ENCODE peak calls at places on chromosomes 7 and 10, in five cellular contexts. I is neural progenitor cell, K is tibial artery, F is breast epithelium, A is Panc1. Y is an unnamed sample.

GRCh38 chr7:79272066-79272669 is 181.3 kb downstream of the MAGI2 start:
- DNase-seq in I (peak), K (no peak), F (no peak), A (no peak), Y (no peak)

GRCh38 chr10:69629897-69630650 is at the start of gene FAM241B:
- DNase-seq in I (peak), K (no peak), F (peak), A (no peak), Y (peak)

GRCh38 chr7:116569737-116570136 is 44.9 kb downstream of the CAV1 start:
- DNase-seq in I (no peak), K (no peak), F (no peak), A (no peak), Y (no peak)

GRCh38 chr7:2575733-2576350 is 17.1 kb downstream of the IQCE start:
- DNase-seq in I (no peak), K (no peak), F (no peak), A (no peak), Y (no peak)

GRCh38 chr10:83647519-83647918 is 491.8 kb upstream of the GHITM start:
- DNase-seq in I (no peak), K (no peak), F (no peak), A (no peak), Y (no peak)

GRCh38 chr10:2476236-2476814 is 591.0 kb upstream of the PFKP start:
- DNase-seq in I (no peak), K (no peak), F (no peak), A (no peak), Y (no peak)

GRCh38 chr7:131159961-131160361 is 167.7 kb upstream of the MKLN1 start:
- DNase-seq in I (no peak), K (no peak), F (no peak), A (no peak), Y (no peak)

GRCh38 chr7:132739271-132739955 is 163.1 kb upstream of the PLXNA4 start:
- DNase-seq in I (no peak), K (no peak), F (no peak), A (no peak), Y (no peak)

GRCh38 chr10:58972576-58973234 is 203.7 kb upstream of the PHYHIPL start:
- DNase-seq in I (peak), K (no peak), F (no peak), A (no peak), Y (no peak)

GRCh38 chr7:9507281-9507680 is 1073.9 kb downstream of the NXPH1 start:
- DNase-seq in I (peak), K (no peak), F (no peak), A (no peak), Y (no peak)

GRCh38 chr10:122503004-122503403 is 41.7 kb downstream of the HTRA1 start:
- DNase-seq in I (no peak), K (no peak), F (no peak), A (no peak), Y (no peak)

GRCh38 chr7:46145412-46145811 is 224.3 kb upstream of the IGFBP3 start:
- DNase-seq in I (peak), K (no peak), F (peak), A (peak), Y (no peak)

GRCh38 chr7:96719164-96719563 is 9.5 kb upstream of the SEM1 start:
- DNase-seq in I (no peak), K (no peak), F (no peak), A (no peak), Y (no peak)

GRCh38 chr10:106011189-106011744 is 1153.2 kb downstream of the SORCS1 start:
- DNase-seq in I (peak), K (no peak), F (no peak), A (no peak), Y (no peak)

GRCh38 chr7:77253151-77253550 is 53.5 kb upstream of the FGL2 start:
- DNase-seq in I (no peak), K (no peak), F (no peak), A (no peak), Y (no peak)

GRCh38 chr10:85621562-85621961 is 745.0 kb downstream of the GRID1 start:
- DNase-seq in I (no peak), K (no peak), F (no peak), A (no peak), Y (no peak)

GRCh38 chr10:11035318-11035920 is 17.7 kb downstream of the CELF2 start:
- DNase-seq in I (peak), K (peak), F (peak), A (peak), Y (no peak)

GRCh38 chr7:99029481-99030144 is 114.3 kb downstream of the SMURF1 start:
- DNase-seq in I (no peak), K (no peak), F (no peak), A (no peak), Y (no peak)

GRCh38 chr7:27921081-27921836 is 181.3 kb downstream of the TAX1BP1 start:
- DNase-seq in I (peak), K (no peak), F (no peak), A (peak), Y (no peak)

GRCh38 chr10:62640386-62640785 is 164.1 kb upstream of the ADO start:
- DNase-seq in I (no peak), K (no peak), F (no peak), A (no peak), Y (no peak)

GRCh38 chr10:102621418-102622325 is 22.6 kb upstream of the TRIM8 start:
- DNase-seq in I (no peak), K (no peak), F (no peak), A (no peak), Y (no peak)

GRCh38 chr10:3290550-3290949 is 118.0 kb upstream of the PITRM1 start:
- DNase-seq in I (no peak), K (no peak), F (no peak), A (no peak), Y (no peak)

GRCh38 chr7:27202018-27202740 is 2.3 kb upstream of the HOXA13 start:
- DNase-seq in I (no peak), K (no peak), F (peak), A (no peak), Y (no peak)

GRCh38 chr10:13823046-13823711 is 236.4 kb downstream of the PRPF18 start:
- DNase-seq in I (peak), K (no peak), F (no peak), A (no peak), Y (no peak)

GRCh38 chr7:31758770-31759169 is 71.8 kb downstream of the PPP1R17 start:
- DNase-seq in I (no peak), K (no peak), F (no peak), A (no peak), Y (no peak)

GRCh38 chr7:37149019-37149814 is 299.4 kb downstream of the ELMO1 start:
- DNase-seq in I (no peak), K (no peak), F (no peak), A (no peak), Y (no peak)

GRCh38 chr7:36863901-36864701 is 139.8 kb upstream of the AOAH start:
- DNase-seq in I (no peak), K (no peak), F (no peak), A (no peak), Y (no peak)

GRCh38 chr10:105149371-105149871 is 508.3 kb downstream of the SORCS3 start:
- DNase-seq in I (no peak), K (no peak), F (no peak), A (no peak), Y (no peak)

GRCh38 chr10:129364949-129365348 is 102.1 kb upstream of the MGMT start:
- DNase-seq in I (no peak), K (no peak), F (no peak), A (no peak), Y (no peak)

GRCh38 chr10:63976538-63976937 is 455.3 kb downstream of the REEP3 start:
- DNase-seq in I (peak), K (no peak), F (no peak), A (peak), Y (no peak)

GRCh38 chr10:106560925-106561640 is 603.4 kb downstream of the SORCS1 start:
- DNase-seq in I (no peak), K (no peak), F (no peak), A (no peak), Y (no peak)

GRCh38 chr10:8102708-8103401 is 48.4 kb downstream of the GATA3 start:
- DNase-seq in I (no peak), K (no peak), F (no peak), A (no peak), Y (no peak)

GRCh38 chr7:11747715-11748485 is 84.1 kb downstream of the THSD7A start:
- DNase-seq in I (no peak), K (no peak), F (no peak), A (no peak), Y (no peak)

GRCh38 chr10:70758757-70759514 is 26.2 kb downstream of the TBATA start:
- DNase-seq in I (peak), K (peak), F (peak), A (peak), Y (no peak)

GRCh38 chr7:121499526-121500123 is 103.5 kb upstream of the FAM3C start:
- DNase-seq in I (no peak), K (no peak), F (no peak), A (no peak), Y (no peak)

GRCh38 chr7:153887756-153888591 is 164.2 kb upstream of the DPP6 start:
- DNase-seq in I (peak), K (no peak), F (no peak), A (no peak), Y (no peak)

GRCh38 chr7:148031816-148032215 is 558.8 kb upstream of the C7orf33 start:
- DNase-seq in I (no peak), K (no peak), F (no peak), A (no peak), Y (no peak)

GRCh38 chr7:102024005-102024768 is 206.8 kb downstream of the CUX1 start:
- DNase-seq in I (no peak), K (no peak), F (no peak), A (no peak), Y (no peak)

GRCh38 chr7:135662373-135663114 is at the start of gene STMP1:
- DNase-seq in I (peak), K (peak), F (peak), A (peak), Y (peak)
- TF ChIP-seq CTCF in I (peak), K (peak), F (no peak), A (peak), Y (peak)

DNA sequence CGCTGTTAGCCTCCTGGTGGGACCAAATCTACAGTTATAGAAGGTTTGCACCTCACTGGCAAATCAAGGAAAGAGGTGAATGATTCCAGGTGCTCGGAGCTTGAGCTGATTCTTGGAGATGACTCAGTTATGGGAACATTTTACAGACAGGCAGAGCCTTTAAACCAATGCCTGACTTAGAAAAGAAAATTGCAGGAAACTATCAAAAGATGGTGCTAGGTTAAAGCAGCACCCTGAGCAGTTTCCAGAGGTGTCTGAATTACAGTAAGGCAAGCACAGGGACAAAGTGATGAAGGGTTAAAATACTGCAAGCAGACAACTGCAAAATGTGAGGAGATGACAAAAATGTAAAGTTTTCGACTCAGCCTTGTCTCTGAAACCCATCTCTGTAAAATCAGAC is 3.0 kb downstream of the LRRTM3 start:
- DNase-seq in I (no peak), K (no peak), F (no peak), A (no peak), Y (no peak)
- H3K4me3 ChIP-seq in I (peak), K (no peak), F (no peak), A (no peak), Y (no peak)

GRCh38 chr7:15889501-15889900 is 203.0 kb upstream of the MEOX2 start:
- DNase-seq in I (peak), K (peak), F (no peak), A (no peak), Y (no peak)
- TF ChIP-seq CTCF in I (peak), K (no peak), F (peak), A (no peak), Y (no peak)

GRCh38 chr7:17971392-17971791 is 31.1 kb upstream of the SNX13 start:
- DNase-seq in I (no peak), K (no peak), F (no peak), A (no peak), Y (no peak)
- H3K4me3 ChIP-seq in I (no peak), K (no peak), F (no peak), A (no peak), Y (no peak)

GRCh38 chr7:6271091-6271658 is 1.2 kb downstream of the CYTH3 start:
- DNase-seq in I (peak), K (peak), F (peak), A (no peak), Y (peak)
- TF ChIP-seq CTCF in I (no peak), K (peak), F (peak), A (no peak), Y (peak)

Y was measured in coronary artery.